ENCODE peak calls at places on chromosomes 16 and 17, in four cellular contexts. H is A549, A is SK-N-SH, V is IMR-90. Z is an unnamed sample.

GRCh38 chr17:67980456-67980855 is 15.8 kb downstream of the C17orf58 start:
- DNase-seq in H (no peak), A (no peak), V (no peak), Z (no peak)

GRCh38 chr16:11949527-11949926 is 7.7 kb upstream of the NPIPB2 start:
- DNase-seq in H (peak; percentile 62), V (peak; percentile 47), A (peak; percentile 68), Z (no peak)

GRCh38 chr17:28626818-28627217 is 12.8 kb upstream of the RSKR start:
- DNase-seq in A (no peak), V (no peak), H (no peak), Z (no peak)

GRCh38 chr17:51046527-51047384 is 73.9 kb downstream of the SPAG9 start:
- DNase-seq in V (peak; percentile 87), H (peak; percentile 26), A (peak; percentile 84), Z (no peak)

GRCh38 chr17:752620-753219 is 656 bp upstream of the GEMIN4 start:
- DNase-seq in V (peak; percentile 49), A (peak; percentile 68), H (peak; percentile 48), Z (no peak)

GRCh38 chr16:57663917-57664661 is 4.0 kb upstream of the ADGRG3 start:
- DNase-seq in A (no peak), H (no peak), V (no peak), Z (no peak)

GRCh38 chr17:21502301-21502700 is 126.1 kb downstream of the KCNJ12 start:
- DNase-seq in A (no peak), V (no peak), H (no peak), Z (no peak)

GRCh38 chr17:9668532-9668931 is 23.2 kb downstream of the USP43 start:
- DNase-seq in H (no peak), A (no peak), V (no peak), Z (no peak)

GRCh38 chr17:79622201-79622601 is 11.3 kb upstream of the RBFOX3 start:
- DNase-seq in H (no peak), A (peak; percentile 36), V (no peak), Z (no peak)

GRCh38 chr17:17467720-17468119 is 9.1 kb upstream of the MED9 start:
- DNase-seq in V (peak; percentile 8), A (no peak), H (peak; percentile 29), Z (no peak)

GRCh38 chr17:51056813-51057510 is 63.7 kb downstream of the SPAG9 start:
- DNase-seq in V (peak; percentile 93), A (peak; percentile 49), H (peak; percentile 71), Z (no peak)

GRCh38 chr16:57645691-57646387 is 17.4 kb downstream of the ADGRG1 start:
- DNase-seq in H (no peak), A (no peak), V (peak; percentile 52), Z (no peak)

GRCh38 chr16:85591381-85591780 is 21.7 kb upstream of the GSE1 start:
- DNase-seq in H (no peak), A (no peak), V (no peak), Z (no peak)

GRCh38 chr17:5282639-5283217 is 644 bp downstream of the RABEP1 start:
- DNase-seq in A (no peak), V (no peak), H (peak; percentile 47), Z (no peak)

GRCh38 chr16:3165111-3165822 is 22.7 kb upstream of the OR1F1 start:
- DNase-seq in H (no peak), V (no peak), A (no peak), Z (no peak)

GRCh38 chr16:88772871-88773811 is 11.9 kb downstream of the PIEZO1 start:
- DNase-seq in H (no peak), A (no peak), V (peak; percentile 95), Z (no peak)

GRCh38 chr17:79761894-79762570 is 15.9 kb upstream of the CBX2 start:
- DNase-seq in H (no peak), A (no peak), V (no peak), Z (no peak)

DNA sequence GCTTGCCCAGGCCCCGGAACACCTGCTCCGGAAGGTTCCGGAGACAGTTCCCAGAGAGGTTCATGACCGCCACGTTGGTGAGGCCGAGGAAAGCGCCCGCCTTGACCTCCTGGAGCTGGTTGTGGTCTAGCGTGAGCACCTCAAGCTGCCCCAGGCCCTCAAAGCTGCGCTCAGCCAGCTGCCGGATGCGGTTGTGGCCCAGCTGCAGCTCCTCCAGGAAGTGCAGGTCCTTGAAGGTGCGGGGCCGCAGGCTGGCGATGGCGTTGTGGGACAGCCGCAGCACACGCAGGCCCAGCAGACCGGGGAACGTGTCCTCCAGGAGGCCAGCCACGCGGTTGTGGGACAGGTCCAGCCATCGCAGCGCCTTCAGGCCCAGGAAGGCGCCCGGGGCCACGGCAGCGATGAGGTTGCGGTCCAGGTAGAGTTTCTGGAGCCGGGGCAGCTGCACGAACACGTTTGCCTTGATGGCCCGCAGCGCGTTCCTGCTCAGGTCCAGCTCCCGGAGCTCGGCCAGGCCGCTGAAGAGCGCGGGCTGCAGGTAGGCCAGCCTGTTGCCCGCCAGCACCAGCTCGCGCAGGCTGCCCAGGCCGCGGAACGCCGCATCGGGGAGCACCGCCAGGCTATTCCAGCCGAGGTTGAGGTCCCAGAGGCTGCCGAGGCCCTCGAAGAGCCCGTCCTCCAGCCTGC is 2.1 kb downstream of the IGFALS start:
- DNase-seq in A (no peak), V (no peak), H (no peak), Z (no peak)
- TF ChIP-seq RCOR1 in A (no peak), V (no peak), H (no peak), Z (no peak)

GRCh38 chr16:79466111-79466510 is 134.4 kb downstream of the MAF start:
- DNase-seq in V (no peak), H (no peak), A (no peak), Z (no peak)
- TF ChIP-seq RCOR1 in V (no peak), H (no peak), A (no peak), Z (no peak)

DNA sequence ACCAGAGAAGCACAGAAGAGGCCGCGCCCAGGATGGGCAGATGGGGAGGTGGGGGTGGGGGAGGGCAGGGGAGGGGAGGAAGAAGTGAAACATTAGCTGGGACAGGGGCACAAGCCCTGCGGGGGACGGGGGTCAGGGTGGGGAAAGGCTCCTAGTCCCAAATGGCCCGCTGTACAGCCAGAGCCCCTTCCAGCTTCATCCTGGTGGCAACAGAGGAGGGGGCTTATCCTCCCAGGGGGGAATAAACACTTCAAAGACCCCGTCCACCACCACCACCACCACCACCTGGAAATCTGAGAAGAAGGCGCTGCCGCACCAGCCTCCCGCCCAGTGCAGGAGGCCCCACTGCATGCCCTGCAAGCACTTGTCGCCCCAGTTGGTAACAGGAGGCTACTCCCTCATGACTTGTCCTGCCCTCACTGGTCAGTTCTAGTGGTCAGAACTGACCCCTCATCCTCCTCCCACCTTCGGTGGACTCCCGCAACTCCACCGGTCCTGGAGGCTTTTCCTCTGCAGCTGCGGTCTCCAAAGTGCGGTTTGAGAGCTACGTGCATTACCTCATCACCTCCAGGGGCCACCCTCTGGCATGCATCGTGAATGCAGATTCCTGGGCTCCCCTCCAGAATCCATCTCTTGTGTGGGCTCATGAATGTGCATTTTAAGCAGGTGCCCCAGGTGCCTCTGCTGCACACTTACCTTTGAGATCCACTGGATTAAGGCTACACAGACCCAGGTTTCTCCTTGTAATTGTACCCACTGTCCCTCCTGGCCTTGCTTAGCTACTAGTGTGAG is 71.8 kb downstream of the SRCIN1 start:
- DNase-seq in H (no peak), V (no peak), A (no peak), Z (no peak)
- TF ChIP-seq RCOR1 in H (no peak), V (no peak), A (no peak), Z (no peak)

GRCh38 chr17:45314761-45315549 is 1.9 kb downstream of the MAP3K14 start:
- DNase-seq in A (no peak), H (peak; percentile 52), V (peak; percentile 46), Z (no peak)

GRCh38 chr17:45317113-45317820 is 447 bp upstream of the MAP3K14 start:
- DNase-seq in H (peak; percentile 100), V (peak; percentile 100), A (peak; percentile 99), Z (peak; percentile 100)

GRCh38 chr17:45318561-45319230 is 1.9 kb upstream of the MAP3K14 start:
- DNase-seq in A (no peak), V (no peak), H (no peak), Z (no peak)

GRCh38 chr17:45315583-45316270 is 1.1 kb downstream of the MAP3K14 start:
- DNase-seq in H (no peak), A (no peak), V (no peak), Z (no peak)

GRCh38 chr17:45316271-45317112 is at the start of gene MAP3K14:
- DNase-seq in H (peak; percentile 71), A (peak; percentile 87), V (peak; percentile 64), Z (no peak)
- TF ChIP-seq RCOR1 in H (no peak), A (no peak), V (no peak), Z (no peak)